ENCODE peak calls at places on chromosomes 1 and 21, in five cellular contexts. J is adrenal gland, K is Panc1, F is bronchial epithelial cell, B is lung. C is an unnamed sample.

GRCh38 chr1:38758824-38759223 is 100.7 kb downstream of the RRAGC start:
- DNase-seq in K (no peak), B (no peak), J (no peak), F (no peak), C (no peak)

GRCh38 chr1:23421752-23422312 is 2.7 kb downstream of the TCEA3 start:
- DNase-seq in F (no peak), B (no peak), K (no peak), J (peak; percentile 74), C (no peak)

GRCh38 chr1:156113263-156114004 is 1.1 kb upstream of the LMNA start:
- DNase-seq in K (no peak), F (no peak), J (peak; percentile 63), B (no peak), C (no peak)

GRCh38 chr1:94727846-94728715 is 92.1 kb upstream of the SLC44A3 start:
- DNase-seq in B (no peak), J (peak; percentile 72), K (no peak), F (peak; percentile 99), C (no peak)

GRCh38 chr1:167206166-167206835 is 14.4 kb upstream of the POU2F1 start:
- DNase-seq in B (no peak), K (no peak), J (no peak), F (no peak), C (no peak)

GRCh38 chr1:217919683-217920502 is 288.7 kb downstream of the SPATA17 start:
- DNase-seq in K (no peak), F (no peak), J (no peak), B (no peak), C (no peak)

GRCh38 chr1:1024421-1025415 is 4.8 kb downstream of the AGRN start:
- DNase-seq in B (peak; percentile 88), F (peak; percentile 83), J (no peak), K (no peak), C (no peak)

GRCh38 chr1:76955652-76956051 is 88.4 kb downstream of the ST6GALNAC5 start:
- DNase-seq in J (no peak), B (no peak), F (no peak), K (no peak), C (no peak)

GRCh38 chr1:168623003-168623828 is 46.8 kb downstream of the XCL1 start:
- DNase-seq in B (no peak), J (peak; percentile 66), K (no peak), F (peak; percentile 86), C (no peak)

GRCh38 chr1:55400560-55400959 is 185.4 kb upstream of the USP24 start:
- DNase-seq in K (no peak), J (no peak), B (no peak), F (no peak), C (no peak)

GRCh38 chr1:226985839-226986463 is 45.9 kb downstream of the COQ8A start:
- DNase-seq in K (no peak), J (peak; percentile 59), B (no peak), F (peak; percentile 4), C (no peak)

GRCh38 chr1:53838654-53838974 is 518 bp upstream of the NDC1 start:
- DNase-seq in B (no peak), F (no peak), J (no peak), K (no peak), C (no peak)

GRCh38 chr1:53835491-53835890 is 2.6 kb downstream of the NDC1 start:
- DNase-seq in B (no peak), J (no peak), F (no peak), K (no peak), C (no peak)

GRCh38 chr1:53834776-53835175 is 3.3 kb downstream of the NDC1 start:
- DNase-seq in B (no peak), F (no peak), K (no peak), J (no peak), C (no peak)

GRCh38 chr1:53842347-53842746 is 4.3 kb upstream of the NDC1 start:
- DNase-seq in B (no peak), J (no peak), K (no peak), F (no peak), C (no peak)

DNA sequence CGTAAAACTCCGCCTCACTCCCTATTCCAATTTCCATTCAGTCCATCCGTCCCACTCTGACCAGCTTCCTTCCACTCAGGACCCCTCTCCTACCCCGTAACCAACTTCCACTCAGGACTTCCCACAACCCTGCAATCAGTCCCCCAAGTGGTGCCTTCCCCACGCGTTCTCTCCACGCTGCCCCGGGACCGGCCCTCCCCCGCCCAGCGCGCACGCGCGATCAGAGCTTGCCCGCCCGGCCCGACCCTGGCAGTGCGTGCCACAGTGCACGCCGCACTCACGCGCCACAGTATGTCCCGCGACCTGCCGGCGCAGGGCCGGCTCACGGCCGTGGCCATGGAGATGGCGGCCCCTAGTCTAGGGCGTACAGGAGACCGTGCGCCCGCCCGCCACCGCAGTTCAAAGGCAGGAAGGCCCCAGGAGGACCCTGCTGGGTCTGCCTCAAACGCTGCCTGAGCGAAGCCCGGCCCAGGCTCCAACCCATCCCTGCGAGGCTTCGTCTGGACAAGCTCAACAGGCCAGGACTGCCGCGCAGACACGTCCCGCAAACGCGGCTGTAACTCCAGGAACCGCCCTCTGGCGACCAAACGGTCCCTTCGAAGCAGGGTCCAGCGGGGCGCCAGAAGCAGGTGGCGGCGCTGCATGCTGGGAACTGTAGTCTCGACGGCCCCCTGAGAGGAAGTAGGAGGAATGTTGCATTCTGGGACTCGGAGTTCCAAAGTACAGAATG is at the start of gene NDC1:
- DNase-seq in B (peak; percentile 93), K (peak; percentile 93), F (peak; percentile 94), J (peak; percentile 95), C (peak; percentile 89)
- TF ChIP-seq CTCF in B (no peak), K (no peak), F (peak; percentile 20), J (no peak), C (no peak)

DNA sequence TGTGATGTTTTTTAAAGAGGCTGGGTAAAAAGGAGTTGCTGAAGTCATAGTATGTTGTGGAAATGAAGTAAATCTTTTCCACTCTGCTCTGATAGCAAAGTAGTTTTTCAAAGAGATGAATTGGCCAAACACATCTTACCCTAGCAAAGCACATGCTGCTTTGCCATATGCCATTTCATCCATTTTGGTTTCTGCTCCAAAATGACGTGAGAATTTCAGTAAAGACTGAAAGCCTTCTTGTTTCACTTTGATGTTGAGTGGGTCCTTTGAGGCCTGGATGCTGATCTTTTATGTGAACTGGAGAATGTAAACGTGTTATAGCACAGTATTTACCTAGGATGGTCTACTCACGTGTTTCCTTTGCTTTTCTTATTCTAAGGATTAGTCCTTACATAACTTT is 73.3 kb upstream of the PGD start:
- DNase-seq in B (no peak), J (no peak), F (no peak), K (no peak), C (no peak)
- H3K4me3 ChIP-seq in B (no peak overlapping the region), J (no peak overlapping the region), F (no peak overlapping the region), K (no peak overlapping the region), C (no peak overlapping the region)

DNA sequence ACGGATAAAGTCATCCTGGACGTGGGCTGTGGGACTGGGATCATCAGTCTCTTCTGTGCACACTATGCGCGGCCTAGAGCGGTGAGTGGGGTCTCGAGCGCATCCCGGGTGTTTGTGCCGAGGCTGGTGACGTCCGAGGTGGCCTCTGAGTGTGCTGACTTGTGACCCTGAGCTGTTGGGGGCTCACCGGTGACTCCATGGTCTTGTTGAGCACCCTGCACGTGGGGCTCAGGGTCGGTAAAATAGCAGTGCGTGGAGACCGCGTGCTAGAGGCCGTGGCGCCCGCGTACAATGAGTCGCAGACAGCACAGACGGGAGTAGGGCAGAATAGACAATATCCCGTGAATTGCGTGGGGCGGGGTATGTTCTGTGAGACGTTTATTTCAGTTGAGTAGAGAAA is 13.1 kb downstream of the PRMT2 start:
- DNase-seq in J (no peak), B (no peak), F (no peak), K (no peak), C (no peak)
- H3K36me3 ChIP-seq in J (no peaks in the 10 kb centered on the region), B (peaks cover 53% of the 10 kb centered on the region), F (peaks cover 45% of the 10 kb centered on the region), K (peaks cover 4% of the 10 kb centered on the region), C (peaks cover 55% of the 10 kb centered on the region)

GRCh38 chr1:233675394-233675793 is 61.5 kb downstream of the KCNK1 start:
- DNase-seq in F (no peak), K (no peak), B (no peak), J (no peak), C (no peak)

GRCh38 chr1:233677690-233678354 is 63.9 kb downstream of the KCNK1 start:
- DNase-seq in K (no peak), B (no peak), F (no peak), J (no peak), C (no peak)

GRCh38 chr1:233673146-233673946 is 59.4 kb downstream of the KCNK1 start:
- DNase-seq in J (no peak), F (no peak), K (no peak), B (no peak), C (no peak)

GRCh38 chr1:233673947-233674431 is 60.1 kb downstream of the KCNK1 start:
- DNase-seq in B (no peak), J (no peak), F (no peak), K (no peak), C (no peak)

GRCh38 chr1:233675893-233676292 is 62.0 kb downstream of the KCNK1 start:
- DNase-seq in J (no peak), K (no peak), F (no peak), B (no peak), C (no peak)
- TF ChIP-seq CTCF in J (no peak), K (peak; percentile 24), F (no peak), B (no peak), C (no peak)

GRCh38 chr21:41817228-41817627 is 50.4 kb upstream of the RIPK4 start:
- DNase-seq in K (no peak), F (peak; percentile 62), B (peak; percentile 44), J (peak; percentile 82), C (peak; percentile 55)
- H3K4me3 ChIP-seq in K (no peak overlapping the region), F (no peak overlapping the region), B (no peak overlapping the region), J (no peak overlapping the region), C (no peak overlapping the region)

DNA sequence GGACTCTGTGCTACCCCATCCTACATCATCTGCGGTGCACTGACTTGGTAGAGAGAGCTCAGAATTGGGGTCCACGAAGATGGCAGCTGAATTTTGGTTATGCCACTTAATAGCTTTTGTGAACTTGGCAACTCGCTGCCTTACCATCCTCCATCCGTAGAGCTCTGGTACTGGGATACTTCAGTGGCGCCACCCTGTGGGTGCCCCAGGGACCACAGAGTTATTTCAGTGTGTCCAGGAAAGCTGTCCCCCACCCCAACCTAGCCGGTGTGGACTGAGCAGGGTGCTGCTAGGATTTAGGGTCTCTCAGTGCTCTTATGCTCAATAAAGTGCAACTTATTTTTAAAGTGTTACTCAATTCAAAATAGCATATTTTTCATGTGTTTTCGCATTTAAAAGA is 9.0 kb upstream of the USF1 start:
- DNase-seq in J (no peak), B (no peak), K (no peak), F (no peak), C (no peak)
- H3K36me3 ChIP-seq in J (no peaks in the 10 kb centered on the region), B (peaks cover 14% of the 10 kb centered on the region), K (no peaks in the 10 kb centered on the region), F (peaks cover 2% of the 10 kb centered on the region), C (no peaks in the 10 kb centered on the region)

GRCh38 chr1:224851850-224852261 is 77.6 kb upstream of the DNAH14 start:
- DNase-seq in K (no peak), J (no peak), B (no peak), F (no peak), C (no peak)
- TF ChIP-seq CTCF in K (peak; percentile 57), J (no peak), B (no peak), F (no peak), C (no peak)

C was measured in BE2C.